ENCODE peak calls at places on chromosomes 2 and 18, in nine cellular contexts. R is NCI-H748 treated with DMSO at 0.1 percent for 48 hours, A is HFF-Myc, G is NCI-H2029, M is activated T-cell treated with anti-CD3 and anti-CD28 coated beads for 24 hours, F is neural progenitor cell, Z is endothelial cell, V is NCI-H510A treated with DMSO at 0.1 percent for 48 hours, O is MM.1S. Q is an unnamed sample.

GRCh38 chr2:127044977-127045654 is 61.8 kb downstream of the BIN1 start:
- DNase-seq in R (no peak), O (no peak), Z (no peak), V (no peak), A (no peak), M (no peak), G (no peak), F (no peak), Q (no peak)

GRCh38 chr18:1585881-1586488 is 681.3 kb downstream of the ADCYAP1 start:
- DNase-seq in R (peak), F (peak), V (peak), M (no peak), A (peak), O (peak), Z (no peak), G (peak), Q (no peak)

GRCh38 chr2:199444749-199445148 is 13.0 kb downstream of the SATB2 start:
- DNase-seq in O (no peak), A (no peak), R (no peak), M (no peak), Z (no peak), V (no peak), F (no peak), G (no peak), Q (no peak)

GRCh38 chr2:166384774-166385173 is 9.0 kb upstream of the SCN9A start:
- DNase-seq in G (no peak), R (peak), V (peak), Z (no peak), F (peak), O (peak), M (no peak), A (no peak), Q (peak)

GRCh38 chr2:109087055-109087663 is 41.8 kb upstream of the SH3RF3 start:
- DNase-seq in F (no peak), O (no peak), A (no peak), V (no peak), Z (no peak), M (no peak), G (no peak), R (no peak), Q (no peak)

GRCh38 chr2:64697286-64698023 is 43.7 kb upstream of the SERTAD2 start:
- DNase-seq in O (no peak), A (no peak), R (no peak), V (no peak), Z (no peak), G (no peak), M (no peak), F (no peak), Q (no peak)

GRCh38 chr2:240329778-240330177 is 105.7 kb upstream of the GPC1 start:
- DNase-seq in R (no peak), A (no peak), F (no peak), O (no peak), Z (no peak), V (no peak), G (no peak), M (no peak), Q (no peak)

GRCh38 chr18:2657788-2658458 is 2.4 kb downstream of the SMCHD1 start:
- DNase-seq in V (no peak), Z (no peak), O (peak), G (peak), A (peak), R (peak), F (no peak), M (no peak), Q (no peak)

GRCh38 chr18:37717656-37718055 is 152.1 kb upstream of the CELF4 start:
- DNase-seq in F (no peak), M (no peak), A (no peak), Z (no peak), R (no peak), O (no peak), V (no peak), G (no peak), Q (no peak)

GRCh38 chr2:230685165-230685560 is 27.5 kb upstream of the CAB39 start:
- DNase-seq in M (no peak), O (no peak), R (no peak), V (no peak), F (no peak), G (no peak), Z (no peak), A (no peak), Q (no peak)

GRCh38 chr2:67600472-67600871 is 203.3 kb downstream of the ETAA1 start:
- DNase-seq in V (no peak), F (peak), A (no peak), M (no peak), G (no peak), Z (no peak), R (no peak), O (no peak), Q (no peak)

GRCh38 chr2:60948926-60949579 is 67.7 kb downstream of the REL start:
- DNase-seq in V (no peak), F (no peak), M (no peak), R (no peak), O (no peak), A (no peak), G (peak), Z (no peak), Q (no peak)

GRCh38 chr18:78573773-78574172 is 405.8 kb upstream of the SALL3 start:
- DNase-seq in G (no peak), V (no peak), O (no peak), M (no peak), R (no peak), A (no peak), Z (no peak), F (no peak), Q (no peak)

GRCh38 chr2:201070966-201071304 is 536 bp downstream of the HYCC2 start:
- DNase-seq in G (peak), F (peak), M (no peak), A (no peak), Z (no peak), R (peak), V (no peak), O (no peak), Q (no peak)

GRCh38 chr18:48022531-48023330 is 92.3 kb upstream of the SMAD2 start:
- DNase-seq in V (peak), Z (peak), A (no peak), R (peak), M (no peak), F (peak), G (peak), O (peak), Q (peak)

GRCh38 chr2:9347411-9347853 is 75.9 kb downstream of the ITGB1BP1 start:
- DNase-seq in F (no peak), R (no peak), O (no peak), Z (no peak), V (no peak), M (no peak), A (no peak), G (no peak), Q (no peak)

GRCh38 chr2:234546770-234547169 is 49.9 kb upstream of the ARL4C start:
- DNase-seq in Z (no peak), V (no peak), G (no peak), M (no peak), A (no peak), F (no peak), R (no peak), O (no peak), Q (no peak)

GRCh38 chr2:192002418-192002817 is 155.5 kb upstream of the CAVIN2 start:
- DNase-seq in O (no peak), R (no peak), V (no peak), G (no peak), M (no peak), A (no peak), Z (no peak), F (no peak), Q (no peak)

GRCh38 chr2:240293126-240293864 is 142.2 kb upstream of the GPC1 start:
- DNase-seq in O (no peak), A (no peak), V (no peak), G (no peak), M (no peak), Z (no peak), F (no peak), R (no peak), Q (no peak)

GRCh38 chr2:128374711-128375413 is 56.2 kb upstream of the HS6ST1 start:
- DNase-seq in O (no peak), Z (no peak), M (no peak), R (no peak), G (no peak), V (no peak), F (no peak), A (no peak), Q (no peak)

GRCh38 chr2:10939058-10939457 is 27.3 kb downstream of the KCNF1 start:
- DNase-seq in Z (no peak), M (no peak), V (no peak), F (no peak), R (no peak), G (no peak), O (no peak), A (no peak), Q (no peak)

GRCh38 chr2:238108423-238109201 is 8.5 kb downstream of the ESPNL start:
- DNase-seq in R (no peak), Z (no peak), G (no peak), A (no peak), M (no peak), V (peak), F (peak), O (peak), Q (peak)

GRCh38 chr2:237474511-237474911 is 12.5 kb upstream of the MLPH start:
- DNase-seq in G (no peak), V (no peak), R (no peak), M (no peak), Z (no peak), F (no peak), A (no peak), O (no peak), Q (no peak)

GRCh38 chr2:226788881-226789485 is 10.6 kb downstream of the IRS1 start:
- DNase-seq in V (no peak), O (no peak), G (no peak), Z (no peak), F (no peak), R (no peak), M (no peak), A (no peak), Q (no peak)

GRCh38 chr2:122528061-122528460 is 772.6 kb downstream of the TSN start:
- DNase-seq in A (no peak), Z (no peak), V (no peak), O (no peak), G (no peak), M (no peak), F (no peak), R (no peak), Q (no peak)

GRCh38 chr2:24304621-24305020 is 55.7 kb downstream of the ITSN2 start:
- DNase-seq in G (no peak), R (no peak), F (no peak), M (no peak), O (no peak), V (peak), Z (no peak), A (no peak), Q (no peak)